ENCODE peak calls at places on chromosome 7, in eight cellular contexts. One of them, this sample, is unnamed.

GRCh38 chr7:96645084-96645483 is 64.6 kb downstream of the SEM1 start:
- DNase-seq in posterior vena cava: no peak
- DNase-seq in GM23338: no peak
- DNase-seq in body of pancreas: no peak
- DNase-seq in left cardiac atrium: no peak
- DNase-seq in neural crest cell: no peak
- DNase-seq in hippocampal formation: no peak
- DNase-seq in trophoblast cell: no peak
- DNase-seq in this sample: no peak

GRCh38 chr7:107879400-107880035 is 11.5 kb upstream of the DLD start:
- DNase-seq in posterior vena cava: no peak
- DNase-seq in GM23338: peak; percentile 70
- DNase-seq in body of pancreas: peak; percentile 66
- DNase-seq in left cardiac atrium: no peak
- DNase-seq in neural crest cell: peak; percentile 12
- DNase-seq in hippocampal formation: peak; percentile 74
- DNase-seq in trophoblast cell: no peak
- DNase-seq in this sample: no peak

GRCh38 chr7:57343901-57344622 is 105.9 kb upstream of the ZNF716 start:
- DNase-seq in posterior vena cava: no peak
- DNase-seq in GM23338: no peak
- DNase-seq in body of pancreas: no peak
- DNase-seq in left cardiac atrium: peak; percentile 80
- DNase-seq in neural crest cell: no peak
- DNase-seq in hippocampal formation: no peak
- DNase-seq in trophoblast cell: no peak
- DNase-seq in this sample: no peak

GRCh38 chr7:151017953-151018420 is 6.3 kb downstream of the ATG9B start:
- DNase-seq in posterior vena cava: peak; percentile 92
- DNase-seq in GM23338: peak; percentile 91
- DNase-seq in body of pancreas: peak; percentile 54
- DNase-seq in left cardiac atrium: peak; percentile 71
- DNase-seq in neural crest cell: peak; percentile 97
- DNase-seq in hippocampal formation: no peak
- DNase-seq in trophoblast cell: peak; percentile 23
- DNase-seq in this sample: peak; percentile 85

GRCh38 chr7:55309040-55309991 is 55.8 kb upstream of the LANCL2 start:
- DNase-seq in posterior vena cava: no peak
- DNase-seq in GM23338: no peak
- DNase-seq in body of pancreas: peak; percentile 15
- DNase-seq in left cardiac atrium: no peak
- DNase-seq in neural crest cell: no peak
- DNase-seq in hippocampal formation: no peak
- DNase-seq in trophoblast cell: no peak
- DNase-seq in this sample: no peak

GRCh38 chr7:114795475-114795874 is 126.4 kb upstream of the MDFIC start:
- DNase-seq in posterior vena cava: no peak
- DNase-seq in GM23338: no peak
- DNase-seq in body of pancreas: no peak
- DNase-seq in left cardiac atrium: no peak
- DNase-seq in neural crest cell: no peak
- DNase-seq in hippocampal formation: no peak
- DNase-seq in trophoblast cell: no peak
- DNase-seq in this sample: no peak

GRCh38 chr7:112080441-112080840 is 125.8 kb downstream of the DOCK4 start:
- DNase-seq in posterior vena cava: no peak
- DNase-seq in GM23338: no peak
- DNase-seq in body of pancreas: peak; percentile 61
- DNase-seq in left cardiac atrium: no peak
- DNase-seq in neural crest cell: no peak
- DNase-seq in hippocampal formation: peak; percentile 38
- DNase-seq in trophoblast cell: peak; percentile 42
- DNase-seq in this sample: no peak

GRCh38 chr7:111164442-111164841 is 73.5 kb downstream of the LRRN3 start:
- DNase-seq in posterior vena cava: no peak
- DNase-seq in GM23338: no peak
- DNase-seq in body of pancreas: no peak
- DNase-seq in left cardiac atrium: no peak
- DNase-seq in neural crest cell: no peak
- DNase-seq in hippocampal formation: no peak
- DNase-seq in trophoblast cell: no peak
- DNase-seq in this sample: no peak

GRCh38 chr7:13179011-13179574 is 491.7 kb downstream of the ARL4A start:
- DNase-seq in posterior vena cava: no peak
- DNase-seq in GM23338: no peak
- DNase-seq in body of pancreas: no peak
- DNase-seq in left cardiac atrium: no peak
- DNase-seq in neural crest cell: no peak
- DNase-seq in hippocampal formation: no peak
- DNase-seq in trophoblast cell: no peak
- DNase-seq in this sample: no peak

GRCh38 chr7:129433823-129434171 is 435 bp upstream of the STRIP2 start:
- DNase-seq in posterior vena cava: no peak
- DNase-seq in GM23338: peak; percentile 88
- DNase-seq in body of pancreas: no peak
- DNase-seq in left cardiac atrium: no peak
- DNase-seq in neural crest cell: no peak
- DNase-seq in hippocampal formation: no peak
- DNase-seq in trophoblast cell: peak; percentile 37
- DNase-seq in this sample: peak; percentile 33

GRCh38 chr7:6639627-6640026 is 2.5 kb downstream of the ZNF316 start:
- DNase-seq in posterior vena cava: no peak
- DNase-seq in GM23338: no peak
- DNase-seq in body of pancreas: no peak
- DNase-seq in left cardiac atrium: no peak
- DNase-seq in neural crest cell: no peak
- DNase-seq in hippocampal formation: no peak
- DNase-seq in trophoblast cell: no peak
- DNase-seq in this sample: no peak

GRCh38 chr7:157401567-157402387 is 65.0 kb downstream of the DNAJB6 start:
- DNase-seq in posterior vena cava: no peak
- DNase-seq in GM23338: no peak
- DNase-seq in body of pancreas: no peak
- DNase-seq in left cardiac atrium: no peak
- DNase-seq in neural crest cell: no peak
- DNase-seq in hippocampal formation: no peak
- DNase-seq in trophoblast cell: peak; percentile 78
- DNase-seq in this sample: no peak

GRCh38 chr7:159158125-159158887 is 13.6 kb upstream of the VIPR2 start:
- DNase-seq in posterior vena cava: no peak
- DNase-seq in GM23338: no peak
- DNase-seq in body of pancreas: no peak
- DNase-seq in left cardiac atrium: no peak
- DNase-seq in neural crest cell: no peak
- DNase-seq in hippocampal formation: no peak
- DNase-seq in trophoblast cell: no peak
- DNase-seq in this sample: no peak

GRCh38 chr7:47635091-47636090 is 53.5 kb upstream of the TNS3 start:
- DNase-seq in posterior vena cava: no peak
- DNase-seq in GM23338: peak; percentile 50
- DNase-seq in body of pancreas: peak; percentile 74
- DNase-seq in left cardiac atrium: no peak
- DNase-seq in neural crest cell: no peak
- DNase-seq in hippocampal formation: no peak
- DNase-seq in trophoblast cell: peak; percentile 52
- DNase-seq in this sample: no peak